ENCODE peak calls at places on chromosomes 13 and 19, in ten cellular contexts. D, T, X, L, V, P, Z, K, W and F are unnamed samples.

GRCh38 chr19:12867120-12868099 is 13.8 kb downstream of the DNASE2 start:
- DNase-seq in L (no peak), X (no peak), P (peak), T (peak), W (no peak), D (no peak), Z (peak), K (peak), V (no peak), F (peak)

GRCh38 chr13:109336730-109337129 is 449.7 kb downstream of the IRS2 start:
- DNase-seq in L (no peak), X (no peak), V (no peak), P (no peak), D (no peak), W (no peak), Z (no peak), K (no peak), T (peak), F (no peak)

GRCh38 chr19:14434157-14434501 is 1.0 kb downstream of the PKN1 start:
- DNase-seq in T (no peak), P (peak), V (no peak), X (no peak), Z (no peak), L (no peak), W (no peak), K (no peak), D (no peak), F (no peak)

GRCh38 chr13:101331731-101332130 is 84.6 kb downstream of the NALCN start:
- DNase-seq in V (no peak), D (peak), X (no peak), K (no peak), L (no peak), P (no peak), Z (no peak), W (no peak), T (no peak), F (no peak)

GRCh38 chr19:54673222-54673621 is 10.4 kb downstream of the LILRB4 start:
- DNase-seq in P (no peak), D (no peak), X (no peak), W (peak), T (no peak), V (no peak), L (no peak), Z (no peak), K (no peak), F (no peak)

GRCh38 chr13:42369071-42369795 is 97.3 kb downstream of the AKAP11 start:
- DNase-seq in L (no peak), D (no peak), P (no peak), X (no peak), K (no peak), T (no peak), W (no peak), V (no peak), Z (no peak), F (no peak)

GRCh38 chr13:73657821-73658540 is 476.2 kb downstream of the KLF12 start:
- DNase-seq in V (peak), W (no peak), X (peak), P (no peak), L (peak), T (peak), K (no peak), Z (no peak), D (peak), F (no peak)

GRCh38 chr13:30486230-30487074 is 20.7 kb upstream of the HMGB1 start:
- DNase-seq in K (no peak), L (no peak), X (no peak), D (no peak), W (no peak), Z (no peak), V (no peak), P (no peak), T (no peak), F (no peak)

GRCh38 chr19:51514866-51515481 is 13.4 kb upstream of the SIGLEC12 start:
- DNase-seq in L (no peak), X (peak), P (no peak), T (peak), W (no peak), K (peak), Z (no peak), D (peak), V (peak), F (no peak)

GRCh38 chr13:39840201-39840600 is 184.7 kb downstream of the COG6 start:
- DNase-seq in P (no peak), W (no peak), L (no peak), Z (no peak), X (no peak), K (no peak), D (peak), V (no peak), T (no peak), F (no peak)

GRCh38 chr13:83883061-83883523 is 818 bp upstream of the SLITRK1 start:
- DNase-seq in W (no peak), P (no peak), K (no peak), L (no peak), D (no peak), X (peak), Z (no peak), V (no peak), T (no peak), F (no peak)